ENCODE peak calls at places on chromosomes 16 and 17, in nine cellular contexts. One of them, this sample, is unnamed.
A peak's percentile ranks its signal among the peaks of the same experiment; 100 is the strongest.

GRCh38 chr16:78505544-78506371 is 406.3 kb downstream of the WWOX start:
- DNase-seq in CD8-positive, alpha-beta T cell: no peak
- DNase-seq in brain microvascular endothelial cell: peak; percentile 1
- DNase-seq in cardiac muscle cell: no peak
- DNase-seq in neural progenitor cell: no peak
- DNase-seq in transverse colon: peak; percentile 30
- DNase-seq in mucosa of descending colon: peak; percentile 41
- DNase-seq in trophoblast cell: no peak
- DNase-seq in heart left ventricle: peak; percentile 76
- DNase-seq in this sample: no peak

GRCh38 chr17:73462830-73463229 is 151.0 kb upstream of the CDC42EP4 start:
- DNase-seq in CD8-positive, alpha-beta T cell: no peak
- DNase-seq in brain microvascular endothelial cell: no peak
- DNase-seq in cardiac muscle cell: peak; percentile 62
- DNase-seq in neural progenitor cell: no peak
- DNase-seq in transverse colon: no peak
- DNase-seq in mucosa of descending colon: no peak
- DNase-seq in trophoblast cell: no peak
- DNase-seq in heart left ventricle: no peak
- DNase-seq in this sample: no peak

GRCh38 chr17:40122944-40123810 is 1.4 kb downstream of the MSL1 start:
- DNase-seq in CD8-positive, alpha-beta T cell: peak; percentile 59
- DNase-seq in brain microvascular endothelial cell: no peak
- DNase-seq in cardiac muscle cell: peak; percentile 73
- DNase-seq in neural progenitor cell: peak; percentile 89
- DNase-seq in transverse colon: peak; percentile 57
- DNase-seq in mucosa of descending colon: peak; percentile 68
- DNase-seq in trophoblast cell: peak; percentile 41
- DNase-seq in heart left ventricle: peak; percentile 77
- DNase-seq in this sample: no peak

GRCh38 chr17:43667506-43668438 is 6.0 kb upstream of the MEOX1 start:
- DNase-seq in CD8-positive, alpha-beta T cell: no peak
- DNase-seq in brain microvascular endothelial cell: peak; percentile 28
- DNase-seq in cardiac muscle cell: no peak
- DNase-seq in neural progenitor cell: no peak
- DNase-seq in transverse colon: no peak
- DNase-seq in mucosa of descending colon: no peak
- DNase-seq in trophoblast cell: peak; percentile 82
- DNase-seq in heart left ventricle: peak; percentile 20
- DNase-seq in this sample: no peak

GRCh38 chr16:69406780-69407331 is 17.6 kb upstream of the CYB5B start:
- DNase-seq in CD8-positive, alpha-beta T cell: no peak
- DNase-seq in brain microvascular endothelial cell: no peak
- DNase-seq in cardiac muscle cell: no peak
- DNase-seq in neural progenitor cell: no peak
- DNase-seq in transverse colon: no peak
- DNase-seq in mucosa of descending colon: no peak
- DNase-seq in trophoblast cell: no peak
- DNase-seq in heart left ventricle: no peak
- DNase-seq in this sample: no peak

GRCh38 chr16:86680137-86680536 is 101.8 kb downstream of the FOXL1 start:
- DNase-seq in CD8-positive, alpha-beta T cell: no peak
- DNase-seq in brain microvascular endothelial cell: peak; percentile 87
- DNase-seq in cardiac muscle cell: no peak
- DNase-seq in neural progenitor cell: no peak
- DNase-seq in transverse colon: no peak
- DNase-seq in mucosa of descending colon: no peak
- DNase-seq in trophoblast cell: no peak
- DNase-seq in heart left ventricle: no peak
- DNase-seq in this sample: peak; percentile 87

GRCh38 chr17:32756696-32757095 is 120.2 kb downstream of the MYO1D start:
- DNase-seq in CD8-positive, alpha-beta T cell: no peak
- DNase-seq in brain microvascular endothelial cell: no peak
- DNase-seq in cardiac muscle cell: peak; percentile 2
- DNase-seq in neural progenitor cell: no peak
- DNase-seq in transverse colon: no peak
- DNase-seq in mucosa of descending colon: no peak
- DNase-seq in trophoblast cell: no peak
- DNase-seq in heart left ventricle: no peak
- DNase-seq in this sample: no peak

GRCh38 chr17:29140631-29141483 is 39.3 kb downstream of the MYO18A start:
- DNase-seq in CD8-positive, alpha-beta T cell: peak; percentile 80
- DNase-seq in brain microvascular endothelial cell: no peak
- DNase-seq in cardiac muscle cell: peak; percentile 89
- DNase-seq in neural progenitor cell: peak; percentile 42
- DNase-seq in transverse colon: no peak
- DNase-seq in mucosa of descending colon: no peak
- DNase-seq in trophoblast cell: no peak
- DNase-seq in heart left ventricle: peak; percentile 76
- DNase-seq in this sample: no peak

GRCh38 chr17:37488009-37488604 is 1.6 kb upstream of the DUSP14 start:
- DNase-seq in CD8-positive, alpha-beta T cell: no peak
- DNase-seq in brain microvascular endothelial cell: peak; percentile 97
- DNase-seq in cardiac muscle cell: peak; percentile 59
- DNase-seq in neural progenitor cell: peak; percentile 45
- DNase-seq in transverse colon: no peak
- DNase-seq in mucosa of descending colon: no peak
- DNase-seq in trophoblast cell: peak; percentile 93
- DNase-seq in heart left ventricle: no peak
- DNase-seq in this sample: peak; percentile 91

GRCh38 chr17:36544049-36544319 is 735 bp upstream of the GGNBP2 start:
- DNase-seq in CD8-positive, alpha-beta T cell: no peak
- DNase-seq in brain microvascular endothelial cell: peak; percentile 47
- DNase-seq in cardiac muscle cell: peak; percentile 53
- DNase-seq in neural progenitor cell: peak; percentile 50
- DNase-seq in transverse colon: no peak
- DNase-seq in mucosa of descending colon: no peak
- DNase-seq in trophoblast cell: no peak
- DNase-seq in heart left ventricle: peak; percentile 69
- DNase-seq in this sample: peak; percentile 5

GRCh38 chr17:7838291-7839075 is 4.5 kb downstream of the KDM6B start:
- DNase-seq in CD8-positive, alpha-beta T cell: peak; percentile 43
- DNase-seq in brain microvascular endothelial cell: peak; percentile 34
- DNase-seq in cardiac muscle cell: peak; percentile 70
- DNase-seq in neural progenitor cell: peak; percentile 92
- DNase-seq in transverse colon: peak; percentile 53
- DNase-seq in mucosa of descending colon: peak; percentile 65
- DNase-seq in trophoblast cell: peak; percentile 43
- DNase-seq in heart left ventricle: no peak
- DNase-seq in this sample: no peak

GRCh38 chr17:4485676-4486646 is 12.7 kb upstream of the SPNS2 start:
- DNase-seq in CD8-positive, alpha-beta T cell: peak; percentile 61
- DNase-seq in brain microvascular endothelial cell: no peak
- DNase-seq in cardiac muscle cell: no peak
- DNase-seq in neural progenitor cell: no peak
- DNase-seq in transverse colon: no peak
- DNase-seq in mucosa of descending colon: peak; percentile 25
- DNase-seq in trophoblast cell: peak; percentile 41
- DNase-seq in heart left ventricle: no peak
- DNase-seq in this sample: no peak

GRCh38 chr16:70512456-70512855 is 10.9 kb downstream of the COG4 start:
- DNase-seq in CD8-positive, alpha-beta T cell: no peak
- DNase-seq in brain microvascular endothelial cell: no peak
- DNase-seq in cardiac muscle cell: no peak
- DNase-seq in neural progenitor cell: no peak
- DNase-seq in transverse colon: no peak
- DNase-seq in mucosa of descending colon: no peak
- DNase-seq in trophoblast cell: peak; percentile 59
- DNase-seq in heart left ventricle: no peak
- DNase-seq in this sample: no peak

GRCh38 chr17:42548070-42548837 is 4.5 kb upstream of the HSD17B1 start:
- DNase-seq in CD8-positive, alpha-beta T cell: peak; percentile 80
- DNase-seq in brain microvascular endothelial cell: no peak
- DNase-seq in cardiac muscle cell: peak; percentile 84
- DNase-seq in neural progenitor cell: peak; percentile 90
- DNase-seq in transverse colon: peak; percentile 93
- DNase-seq in mucosa of descending colon: peak; percentile 94
- DNase-seq in trophoblast cell: peak; percentile 83
- DNase-seq in heart left ventricle: peak; percentile 78
- DNase-seq in this sample: no peak

GRCh38 chr17:32596206-32596605 is 109.4 kb downstream of the CDK5R1 start:
- DNase-seq in CD8-positive, alpha-beta T cell: no peak
- DNase-seq in brain microvascular endothelial cell: no peak
- DNase-seq in cardiac muscle cell: no peak
- DNase-seq in neural progenitor cell: no peak
- DNase-seq in transverse colon: no peak
- DNase-seq in mucosa of descending colon: no peak
- DNase-seq in trophoblast cell: no peak
- DNase-seq in heart left ventricle: no peak
- DNase-seq in this sample: no peak

GRCh38 chr17:41446806-41447205 is 6.0 kb upstream of the KRT38 start:
- DNase-seq in CD8-positive, alpha-beta T cell: no peak
- DNase-seq in brain microvascular endothelial cell: peak; percentile 33
- DNase-seq in cardiac muscle cell: no peak
- DNase-seq in neural progenitor cell: no peak
- DNase-seq in transverse colon: no peak
- DNase-seq in mucosa of descending colon: no peak
- DNase-seq in trophoblast cell: peak; percentile 88
- DNase-seq in heart left ventricle: no peak
- DNase-seq in this sample: peak; percentile 77

GRCh38 chr16:35154627-35155026 is 1695.2 kb downstream of the TP53TG3F start:
- DNase-seq in CD8-positive, alpha-beta T cell: no peak
- DNase-seq in brain microvascular endothelial cell: no peak
- DNase-seq in cardiac muscle cell: no peak
- DNase-seq in neural progenitor cell: no peak
- DNase-seq in transverse colon: no peak
- DNase-seq in mucosa of descending colon: no peak
- DNase-seq in trophoblast cell: no peak
- DNase-seq in heart left ventricle: no peak
- DNase-seq in this sample: no peak

GRCh38 chr17:17460038-17460437 is 16.8 kb upstream of the MED9 start:
- DNase-seq in CD8-positive, alpha-beta T cell: no peak
- DNase-seq in brain microvascular endothelial cell: no peak
- DNase-seq in cardiac muscle cell: no peak
- DNase-seq in neural progenitor cell: no peak
- DNase-seq in transverse colon: no peak
- DNase-seq in mucosa of descending colon: no peak
- DNase-seq in trophoblast cell: no peak
- DNase-seq in heart left ventricle: no peak
- DNase-seq in this sample: no peak

DNA sequence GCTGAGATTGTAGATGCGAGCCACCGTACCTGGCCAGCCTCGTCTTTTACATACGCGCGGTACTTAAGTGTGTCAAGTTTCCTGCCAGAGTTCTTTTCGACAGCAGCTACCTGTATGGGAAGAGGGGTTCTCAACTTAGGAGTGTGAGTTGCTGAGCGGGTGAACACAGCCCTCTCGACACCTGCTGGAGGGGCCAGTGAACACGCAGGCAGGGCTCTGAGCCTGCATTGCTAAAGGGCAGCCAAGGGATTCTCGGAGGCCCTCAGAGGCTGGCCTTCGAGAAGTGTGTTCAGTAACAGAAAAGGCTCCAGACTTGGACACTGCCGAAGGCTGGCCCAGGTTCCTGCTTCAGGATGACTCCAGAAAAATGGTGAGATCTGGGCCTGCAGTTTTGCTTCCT is 6.1 kb downstream of the ZC3H18 start:
- DNase-seq in CD8-positive, alpha-beta T cell: no peak
- DNase-seq in brain microvascular endothelial cell: no peak
- DNase-seq in cardiac muscle cell: no peak
- DNase-seq in neural progenitor cell: no peak
- DNase-seq in transverse colon: no peak
- DNase-seq in mucosa of descending colon: no peak
- DNase-seq in trophoblast cell: no peak
- DNase-seq in heart left ventricle: no peak
- DNase-seq in this sample: no peak
- H3K36me3 ChIP-seq in CD8-positive, alpha-beta T cell: peaks cover 38% of the 10 kb centered on the region
- H3K36me3 ChIP-seq in brain microvascular endothelial cell: peaks cover 37% of the 10 kb centered on the region
- H3K36me3 ChIP-seq in cardiac muscle cell: peaks cover 2% of the 10 kb centered on the region
- H3K36me3 ChIP-seq in neural progenitor cell: no peaks in the 10 kb centered on the region
- H3K36me3 ChIP-seq in transverse colon: peaks cover 19% of the 10 kb centered on the region
- H3K36me3 ChIP-seq in mucosa of descending colon: peaks cover 14% of the 10 kb centered on the region
- H3K36me3 ChIP-seq in trophoblast cell: peaks cover 43% of the 10 kb centered on the region
- H3K36me3 ChIP-seq in heart left ventricle: peaks cover 8% of the 10 kb centered on the region
- H3K36me3 ChIP-seq in this sample: peaks cover 16% of the 10 kb centered on the region

GRCh38 chr17:68531252-68531651 is 19.0 kb downstream of the PRKAR1A start:
- DNase-seq in CD8-positive, alpha-beta T cell: no peak
- DNase-seq in brain microvascular endothelial cell: no peak
- DNase-seq in cardiac muscle cell: no peak
- DNase-seq in neural progenitor cell: no peak
- DNase-seq in transverse colon: no peak
- DNase-seq in mucosa of descending colon: no peak
- DNase-seq in trophoblast cell: no peak
- DNase-seq in heart left ventricle: no peak
- DNase-seq in this sample: no peak
- H3K36me3 ChIP-seq in CD8-positive, alpha-beta T cell: peaks cover 52% of the 10 kb centered on the region
- H3K36me3 ChIP-seq in brain microvascular endothelial cell: peaks cover 66% of the 10 kb centered on the region
- H3K36me3 ChIP-seq in cardiac muscle cell: peaks cover 74% of the 10 kb centered on the region
- H3K36me3 ChIP-seq in neural progenitor cell: peaks cover 34% of the 10 kb centered on the region
- H3K36me3 ChIP-seq in transverse colon: peaks cover 69% of the 10 kb centered on the region
- H3K36me3 ChIP-seq in mucosa of descending colon: peaks cover 5% of the 10 kb centered on the region
- H3K36me3 ChIP-seq in trophoblast cell: peaks cover 10% of the 10 kb centered on the region
- H3K36me3 ChIP-seq in heart left ventricle: peaks cover 54% of the 10 kb centered on the region
- H3K36me3 ChIP-seq in this sample: peaks cover 12% of the 10 kb centered on the region

GRCh38 chr16:67438098-67438791 is 7.3 kb downstream of the HSD11B2 start:
- DNase-seq in CD8-positive, alpha-beta T cell: no peak
- DNase-seq in brain microvascular endothelial cell: no peak
- DNase-seq in cardiac muscle cell: no peak
- DNase-seq in neural progenitor cell: no peak
- DNase-seq in transverse colon: no peak
- DNase-seq in mucosa of descending colon: peak; percentile 47
- DNase-seq in trophoblast cell: no peak
- DNase-seq in heart left ventricle: no peak
- DNase-seq in this sample: no peak
- H3K36me3 ChIP-seq in CD8-positive, alpha-beta T cell: peaks cover 10% of the 10 kb centered on the region
- H3K36me3 ChIP-seq in brain microvascular endothelial cell: peaks cover 33% of the 10 kb centered on the region
- H3K36me3 ChIP-seq in cardiac muscle cell: peaks cover 3% of the 10 kb centered on the region
- H3K36me3 ChIP-seq in neural progenitor cell: no peaks in the 10 kb centered on the region
- H3K36me3 ChIP-seq in transverse colon: peaks cover 4% of the 10 kb centered on the region
- H3K36me3 ChIP-seq in mucosa of descending colon: no peaks in the 10 kb centered on the region
- H3K36me3 ChIP-seq in trophoblast cell: peaks cover 61% of the 10 kb centered on the region
- H3K36me3 ChIP-seq in heart left ventricle: no peaks in the 10 kb centered on the region
- H3K36me3 ChIP-seq in this sample: peaks cover 10% of the 10 kb centered on the region

DNA sequence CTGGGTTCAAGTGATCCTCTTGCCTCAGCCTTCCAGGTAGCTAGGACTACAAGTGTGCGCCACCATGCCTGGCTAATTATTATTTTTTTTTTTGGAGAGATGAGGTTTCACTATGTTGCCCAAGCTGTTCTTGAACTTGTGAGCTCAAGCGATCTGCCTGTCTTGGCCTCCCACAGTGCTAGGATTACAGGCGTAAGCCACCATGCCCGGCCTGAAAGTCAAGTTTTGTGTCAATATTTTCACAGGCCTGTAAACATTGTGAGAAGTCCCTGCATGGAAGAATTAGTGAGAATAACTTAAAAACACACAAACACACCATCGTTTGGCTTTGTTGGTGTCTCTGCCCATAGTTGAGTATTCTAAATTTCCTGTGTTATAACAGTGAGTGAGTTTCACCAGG is 22.2 kb downstream of the NUP85 start:
- DNase-seq in CD8-positive, alpha-beta T cell: no peak
- DNase-seq in brain microvascular endothelial cell: no peak
- DNase-seq in cardiac muscle cell: no peak
- DNase-seq in neural progenitor cell: no peak
- DNase-seq in transverse colon: no peak
- DNase-seq in mucosa of descending colon: no peak
- DNase-seq in trophoblast cell: no peak
- DNase-seq in heart left ventricle: no peak
- DNase-seq in this sample: no peak
- H3K36me3 ChIP-seq in CD8-positive, alpha-beta T cell: peaks cover 40% of the 10 kb centered on the region
- H3K36me3 ChIP-seq in brain microvascular endothelial cell: peaks cover 56% of the 10 kb centered on the region
- H3K36me3 ChIP-seq in cardiac muscle cell: peaks cover 50% of the 10 kb centered on the region
- H3K36me3 ChIP-seq in neural progenitor cell: no peaks in the 10 kb centered on the region
- H3K36me3 ChIP-seq in transverse colon: peaks cover 36% of the 10 kb centered on the region
- H3K36me3 ChIP-seq in mucosa of descending colon: no peaks in the 10 kb centered on the region
- H3K36me3 ChIP-seq in trophoblast cell: peaks cover 62% of the 10 kb centered on the region
- H3K36me3 ChIP-seq in heart left ventricle: peaks cover 8% of the 10 kb centered on the region
- H3K36me3 ChIP-seq in this sample: peaks cover 27% of the 10 kb centered on the region

This sample was measured in BJ.